ENCODE peak calls at places on chromosomes 1 and 21, in seven cellular contexts. K is WERI-Rb-1; U is CD8-positive, alpha-beta T cell; O is tibial artery; A is ascending aorta; G is left ventricle myocardium inferior; Y is stomach. F is an unnamed sample. For H3K36me3, the result is how much of the 10 kb centered on the place peaks cover.

GRCh38 chr1:16114527-16115467 is 41.1 kb downstream of the EPHA2 start:
- DNase-seq in K (no peak), U (no peak), O (no peak), A (no peak), G (no peak), Y (no peak), F (no peak)

GRCh38 chr21:44089001-44089911 is 17.9 kb upstream of the PWP2 start:
- DNase-seq in K (no peak), U (peak), O (peak), A (peak), G (no peak), Y (peak), F (peak)

GRCh38 chr1:6465461-6466005 is 440 bp downstream of the TNFRSF25 start:
- DNase-seq in K (no peak), U (no peak), O (no peak), A (no peak), G (no peak), Y (no peak), F (no peak)

GRCh38 chr1:24874611-24875225 is 55.4 kb downstream of the RUNX3 start:
- DNase-seq in K (no peak), U (no peak), O (peak), A (peak), G (no peak), Y (no peak), F (no peak)

GRCh38 chr1:53371851-53372250 is 44.0 kb upstream of the LRP8 start:
- DNase-seq in K (peak), U (no peak), O (peak), A (no peak), G (no peak), Y (no peak), F (peak)

GRCh38 chr1:173663159-173663558 is 6.5 kb downstream of the ANKRD45 start:
- DNase-seq in K (no peak), U (no peak), O (no peak), A (no peak), G (no peak), Y (no peak), F (no peak)

GRCh38 chr21:18155508-18156193 is 89.0 kb upstream of the CHODL start:
- DNase-seq in K (no peak), U (no peak), O (no peak), A (no peak), G (no peak), Y (no peak), F (no peak)

GRCh38 chr1:7265771-7266371 is 480.6 kb downstream of the CAMTA1 start:
- DNase-seq in K (no peak), U (no peak), O (no peak), A (no peak), G (no peak), Y (peak), F (peak)

GRCh38 chr1:163410073-163410522 is 88.3 kb downstream of the NUF2 start:
- DNase-seq in K (peak), U (peak), O (no peak), A (no peak), G (no peak), Y (peak), F (peak)

GRCh38 chr21:29849735-29850176 is 90.0 kb downstream of the GRIK1 start:
- DNase-seq in K (peak), U (peak), O (no peak), A (no peak), G (peak), Y (peak), F (no peak)

GRCh38 chr1:181308098-181308497 is 175.2 kb upstream of the CACNA1E start:
- DNase-seq in K (no peak), U (no peak), O (no peak), A (no peak), G (no peak), Y (no peak), F (no peak)

GRCh38 chr1:58854576-58854975 is 70.7 kb upstream of the JUN start:
- DNase-seq in K (no peak), U (no peak), O (no peak), A (no peak), G (no peak), Y (no peak), F (no peak)

GRCh38 chr1:178628637-178629548 is 96.2 kb upstream of the RALGPS2 start:
- DNase-seq in K (peak), U (no peak), O (no peak), A (no peak), G (no peak), Y (no peak), F (no peak)

GRCh38 chr1:121516279-121516967 is 331.6 kb downstream of the SRGAP2C start:
- DNase-seq in K (no peak), U (no peak), O (no peak), A (no peak), G (peak), Y (no peak), F (no peak)

GRCh38 chr1:50531027-50531426 is 107.8 kb upstream of the DMRTA2 start:
- DNase-seq in K (no peak), U (no peak), O (no peak), A (no peak), G (no peak), Y (no peak), F (no peak)

GRCh38 chr1:4213599-4213998 is 313.5 kb upstream of the C1orf174 start:
- DNase-seq in K (no peak), U (no peak), O (no peak), A (peak), G (no peak), Y (no peak), F (no peak)
- TF ChIP-seq CTCF in K (no peak), U (no peak), O (no peak), A (no peak), G (no peak), Y (no peak), F (no peak)

GRCh38 chr1:155267373-155267772 is 5.2 kb upstream of the SCAMP3 start:
- DNase-seq in K (no peak), U (no peak), O (no peak), A (no peak), G (no peak), Y (no peak), F (no peak)

GRCh38 chr1:155273134-155273982 is at the start of gene CLK2:
- DNase-seq in K (peak), U (peak), O (peak), A (peak), G (peak), Y (peak), F (peak)

GRCh38 chr1:155268630-155269029 is 4.7 kb downstream of the CLK2 start:
- DNase-seq in K (no peak), U (no peak), O (no peak), A (no peak), G (no peak), Y (no peak), F (no peak)

GRCh38 chr1:155272466-155273133 is 704 bp downstream of the CLK2 start:
- DNase-seq in K (no peak), U (no peak), O (no peak), A (no peak), G (no peak), Y (no peak), F (no peak)

DNA sequence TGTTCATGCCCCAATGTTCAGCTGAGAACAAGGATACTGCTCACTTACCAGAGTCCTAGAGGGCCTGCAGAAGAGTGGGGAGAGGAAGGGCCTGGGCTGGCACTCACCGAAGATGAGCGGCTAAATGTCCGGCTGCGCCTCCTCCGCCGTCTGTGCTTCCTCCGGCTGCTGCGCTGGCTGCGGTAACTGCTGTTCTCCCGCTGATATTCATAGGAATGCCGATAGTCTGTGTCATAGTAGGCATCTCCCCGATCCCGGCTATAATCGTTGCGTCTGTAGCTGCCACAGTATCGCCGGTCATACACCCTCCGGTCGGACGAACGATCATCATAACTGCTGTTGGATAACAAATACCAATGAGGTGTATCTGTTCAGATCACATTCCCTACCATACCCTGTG is 3.9 kb downstream of the CLK2 start:
- DNase-seq in K (no peak), U (no peak), O (no peak), A (no peak), G (no peak), Y (no peak), F (no peak)
- H3K36me3 ChIP-seq in K (half or more), U (under half), O (half or more), A (half or more), G (half or more), Y (half or more), F (under half)

DNA sequence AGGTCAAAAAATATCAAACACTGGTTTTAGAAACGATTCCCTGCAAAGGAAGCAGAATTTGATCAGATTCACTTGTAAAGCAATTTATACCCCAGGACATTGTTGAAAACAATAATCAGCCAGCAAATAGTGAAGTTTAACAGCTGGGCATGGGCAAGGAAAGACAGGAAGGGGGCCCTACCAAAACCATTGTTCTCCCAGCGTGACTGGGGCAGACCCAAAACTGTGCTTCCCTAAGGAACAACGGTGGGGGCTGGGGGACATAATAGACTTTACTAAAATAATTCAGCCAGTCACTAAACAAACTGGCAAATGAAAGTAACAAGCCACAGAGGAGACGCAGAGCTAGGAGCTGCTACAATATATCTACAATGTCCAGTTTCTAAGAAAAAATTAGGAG is 100.2 kb downstream of the AHCTF1 start:
- DNase-seq in K (no peak), U (no peak), O (no peak), A (no peak), G (no peak), Y (no peak), F (no peak)
- TF ChIP-seq CTCF in K (no peak), U (no peak), O (no peak), A (no peak), G (no peak), Y (no peak), F (no peak)

DNA sequence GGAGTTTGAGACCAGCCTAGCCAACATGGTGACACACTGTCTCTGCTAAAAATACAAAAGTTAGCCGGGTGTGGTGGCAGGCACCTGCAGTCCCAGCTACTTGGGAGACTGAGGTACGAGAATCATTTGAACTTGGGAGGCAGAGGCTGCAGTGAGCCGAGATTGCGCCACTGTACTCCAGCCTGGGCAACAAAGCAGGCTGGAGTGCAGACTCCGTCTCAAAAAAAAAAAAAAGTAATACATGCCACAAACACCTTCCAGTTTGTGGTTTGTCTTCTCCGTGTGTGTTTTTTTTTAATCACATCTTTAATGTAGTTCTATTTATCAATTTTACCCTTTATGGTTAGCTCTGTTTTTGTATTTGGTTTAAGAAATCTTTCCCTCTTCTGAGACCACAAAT is 22.3 kb downstream of the POGZ start:
- DNase-seq in K (no peak), U (no peak), O (no peak), A (no peak), G (no peak), Y (no peak), F (no peak)
- H3K36me3 ChIP-seq in K (half or more), U (under half), O (under half), A (under half), G (under half), Y (under half), F (under half)

GRCh38 chr1:36584874-36585759 is 102.4 kb upstream of the CSF3R start:
- DNase-seq in K (no peak), U (no peak), O (no peak), A (no peak), G (no peak), Y (no peak), F (no peak)
- TF ChIP-seq CTCF in K (no peak), U (no peak), O (no peak), A (no peak), G (no peak), Y (no peak), F (no peak)

DNA sequence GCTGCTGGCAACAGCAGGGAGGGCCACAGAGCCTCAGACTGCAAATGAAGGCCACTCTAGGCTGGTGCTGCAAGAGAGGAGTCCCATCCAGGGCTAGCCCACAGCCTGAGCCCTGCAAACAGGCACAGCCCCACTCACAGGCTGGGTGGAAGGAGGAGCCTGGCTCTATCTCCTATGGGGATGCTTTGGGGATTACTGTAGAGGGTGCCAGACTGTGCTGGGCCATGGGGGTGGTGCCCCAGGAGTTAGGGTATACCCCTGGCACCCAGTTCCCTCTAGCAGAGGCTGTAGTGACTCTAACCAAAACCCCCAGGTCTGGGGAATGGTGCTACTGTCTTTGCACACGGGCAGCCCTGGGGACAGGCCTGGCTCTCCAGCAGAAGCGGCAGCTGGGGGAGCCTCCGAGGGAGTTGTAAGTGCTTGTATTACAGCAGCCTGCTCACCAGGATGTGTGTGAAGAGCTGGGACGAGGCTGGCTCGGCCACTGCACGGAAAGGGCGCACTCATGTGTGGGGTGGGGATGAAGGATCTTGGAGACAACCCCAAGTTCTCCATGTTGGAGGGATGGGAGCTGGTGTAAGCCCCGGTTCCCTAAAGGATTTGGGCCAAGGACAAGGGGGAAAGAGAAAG is 23.4 kb upstream of the EVA1B start:
- DNase-seq in K (no peak), U (no peak), O (no peak), A (no peak), G (no peak), Y (no peak), F (no peak)
- H3K36me3 ChIP-seq in K (under half), U (under half), O (half or more), A (half or more), G (half or more), Y (half or more), F (half or more)

GRCh38 chr1:217660353-217661062 is 29.4 kb downstream of the SPATA17 start:
- DNase-seq in K (no peak), U (no peak), O (no peak), A (no peak), G (no peak), Y (no peak), F (no peak)
- TF ChIP-seq CTCF in K (peak), U (no peak), O (peak), A (peak), G (peak), Y (no peak), F (peak)

DNA sequence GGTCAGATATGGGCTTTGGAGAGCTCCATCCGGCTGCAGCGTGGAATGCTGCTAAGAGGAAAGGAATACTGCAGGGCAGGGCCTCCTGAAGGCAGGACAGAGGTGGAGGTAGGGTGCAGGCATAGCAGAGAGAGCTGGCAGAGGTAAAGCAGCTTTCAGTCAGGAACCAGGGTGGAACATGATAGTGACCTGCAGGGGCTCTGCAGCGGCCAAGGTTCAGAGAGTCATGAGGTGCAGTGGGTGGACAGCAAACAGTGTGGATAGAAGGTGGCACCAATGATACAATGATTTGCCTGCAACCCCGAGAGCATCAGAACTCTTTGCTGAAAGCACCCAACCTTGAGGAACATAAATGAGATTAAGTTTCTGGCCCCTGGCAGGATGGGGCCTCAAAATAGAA is 119.3 kb downstream of the BEND5 start:
- DNase-seq in K (no peak), U (no peak), O (no peak), A (no peak), G (no peak), Y (no peak), F (no peak)
- H3K36me3 ChIP-seq in K (under half), U (under half), O (under half), A (under half), G (under half), Y (under half), F (under half)

DNA sequence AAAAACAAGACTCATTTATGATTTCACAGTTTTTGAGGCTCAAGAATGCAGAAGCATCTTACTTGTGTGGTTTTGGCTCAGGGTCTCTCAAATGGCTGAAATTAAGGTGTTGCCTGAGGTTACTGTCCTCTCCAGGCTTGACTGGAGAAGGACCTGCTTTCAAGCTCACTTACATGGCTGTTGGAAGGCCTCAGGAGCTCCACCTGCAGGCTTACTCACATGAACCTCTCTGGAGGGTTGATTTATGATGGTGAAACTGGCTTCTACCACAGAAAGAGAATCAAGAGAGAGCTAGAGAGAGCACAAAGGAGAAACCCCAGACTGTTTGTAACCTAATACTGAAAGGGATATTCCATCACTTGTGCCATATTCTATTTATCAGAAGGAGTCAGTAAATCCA is 6.2 kb upstream of the KCNK2 start:
- DNase-seq in K (peak), U (no peak), O (no peak), A (no peak), G (no peak), Y (no peak), F (no peak)
- TF ChIP-seq CTCF in K (peak), U (no peak), O (no peak), A (no peak), G (no peak), Y (no peak), F (no peak)

GRCh38 chr1:39488012-39488545 is 3.4 kb upstream of the BMP8A start:
- DNase-seq in K (no peak), U (no peak), O (no peak), A (no peak), G (no peak), Y (no peak), F (no peak)

GRCh38 chr1:39483276-39483675 is 8.2 kb upstream of the BMP8A start:
- DNase-seq in K (no peak), U (no peak), O (no peak), A (no peak), G (no peak), Y (no peak), F (no peak)

GRCh38 chr1:39484564-39484963 is 6.9 kb upstream of the BMP8A start:
- DNase-seq in K (no peak), U (no peak), O (no peak), A (no peak), G (no peak), Y (no peak), F (no peak)

GRCh38 chr1:39488801-39489566 is 2.5 kb upstream of the BMP8A start:
- DNase-seq in K (no peak), U (no peak), O (no peak), A (no peak), G (no peak), Y (no peak), F (no peak)

GRCh38 chr1:39485046-39485803 is 6.2 kb upstream of the BMP8A start:
- DNase-seq in K (no peak), U (no peak), O (no peak), A (no peak), G (no peak), Y (no peak), F (no peak)
- H3K36me3 ChIP-seq in K (half or more), U (under half), O (half or more), A (half or more), G (half or more), Y (half or more), F (under half)